ENCODE peak calls at places on chromosomes 12 and 14, in ten cellular contexts. F is dorsolateral prefrontal cortex, K is right lobe of liver, E is NCI-H1417, O is GM04503, C is lower lobe of right lung, G is ureter, R is amniotic stem cell, U is HuH-7.5, J is NCI-H460. Y is an unnamed sample.

GRCh38 chr12:5097786-5098185 is 54.1 kb downstream of the KCNA5 start:
- DNase-seq in R (no peak), O (no peak), K (no peak), G (no peak), U (no peak), J (no peak), E (no peak), C (no peak), F (no peak), Y (no peak)

GRCh38 chr12:77813558-77813957 is 17.1 kb upstream of the NAV3 start:
- DNase-seq in E (no peak), C (no peak), U (no peak), R (no peak), J (no peak), K (no peak), G (no peak), O (no peak), F (no peak), Y (no peak)

GRCh38 chr14:65290830-65291229 is 121.7 kb upstream of the FUT8 start:
- DNase-seq in K (no peak), U (no peak), O (peak), C (no peak), R (peak), G (no peak), F (no peak), E (no peak), J (peak), Y (no peak)

GRCh38 chr12:122975790-122976647 is 975 bp downstream of the OGFOD2 start:
- DNase-seq in R (no peak), U (no peak), O (no peak), F (no peak), J (no peak), C (no peak), K (no peak), G (no peak), E (no peak), Y (no peak)

GRCh38 chr14:69259531-69260245 is at the start of gene GALNT16:
- DNase-seq in K (no peak), G (no peak), J (peak), C (no peak), U (peak), O (no peak), R (no peak), F (peak), E (peak), Y (no peak)

GRCh38 chr14:33986804-33987203 is 35.9 kb upstream of the EGLN3 start:
- DNase-seq in C (no peak), G (no peak), F (no peak), E (no peak), K (no peak), R (no peak), O (peak), J (peak), U (no peak), Y (no peak)

GRCh38 chr14:89504602-89505320 is 87.7 kb upstream of the FOXN3 start:
- DNase-seq in R (no peak), C (peak), K (no peak), U (no peak), G (no peak), F (no peak), O (peak), J (no peak), E (no peak), Y (no peak)

GRCh38 chr12:86264451-86265328 is 8.5 kb upstream of the MGAT4C start:
- DNase-seq in R (no peak), J (no peak), O (no peak), G (peak), K (peak), C (peak), F (no peak), E (peak), U (peak), Y (no peak)

GRCh38 chr14:20428010-20428365 is 8.0 kb downstream of the KLHL33 start:
- DNase-seq in O (no peak), E (no peak), F (no peak), U (no peak), G (no peak), R (no peak), C (no peak), K (no peak), J (no peak), Y (no peak)